ENCODE peak calls at places on chromosomes 3 and 15, in ten cellular contexts. V is GM04504; G is stimulated activated CD4-positive, alpha-beta T cell treated with anti-CD3 and anti-CD28 coated beads, Interleukin-15, amount 100 ng/mL, for 24 hours; K is naive thymus-derived CD4-positive, alpha-beta T cell; Q is kidney; F is fibroblast of lung; C is activated CD8-positive, alpha-beta memory T cell treated with anti-CD3 and anti-CD28 coated beads for 1 hour; T is stimulated activated CD8-positive, alpha-beta memory T cell treated with anti-CD3 and anti-CD28 coated beads, Interleukin-4, amount 100 ng/mL, for 24 hours; D is endothelial cell; B is NCI-H1092. W is an unnamed sample.

GRCh38 chr15:74345051-74345450 is 22.4 kb downstream of the CYP11A1 start:
- DNase-seq in K (no peak), B (no peak), V (no peak), F (no peak), Q (peak), D (no peak), G (peak), T (no peak), C (no peak), W (no peak)

GRCh38 chr3:63576826-63577225 is 75.6 kb upstream of the SNTN start:
- DNase-seq in C (no peak), K (no peak), T (no peak), B (no peak), F (no peak), V (no peak), G (no peak), Q (no peak), D (no peak), W (no peak)

GRCh38 chr15:52171807-52172206 is 19.4 kb downstream of the GNB5 start:
- DNase-seq in T (no peak), C (no peak), K (no peak), F (no peak), B (no peak), Q (no peak), G (no peak), D (no peak), V (no peak), W (no peak)

GRCh38 chr3:31086698-31087097 is 192.2 kb upstream of the GADL1 start:
- DNase-seq in V (no peak), B (no peak), Q (no peak), D (no peak), K (no peak), G (no peak), F (no peak), C (no peak), T (no peak), W (no peak)

GRCh38 chr3:54146383-54147239 is 24.3 kb downstream of the CACNA2D3 start:
- DNase-seq in K (no peak), V (no peak), Q (peak), B (peak), D (peak), C (no peak), G (peak), T (no peak), F (no peak), W (peak)

GRCh38 chr3:181915556-181915955 is 203.8 kb downstream of the SOX2 start:
- DNase-seq in Q (no peak), B (no peak), T (no peak), K (no peak), D (no peak), G (no peak), V (no peak), F (no peak), C (no peak), W (no peak)

GRCh38 chr3:50662408-50662807 is 12.3 kb upstream of the DOCK3 start:
- DNase-seq in B (no peak), V (no peak), T (no peak), Q (no peak), C (no peak), F (no peak), G (no peak), K (no peak), D (no peak), W (no peak)

GRCh38 chr3:177069514-177070329 is 127.6 kb downstream of the TBL1XR1 start:
- DNase-seq in K (no peak), F (peak), Q (no peak), V (peak), D (no peak), T (no peak), C (no peak), B (no peak), G (no peak), W (no peak)

GRCh38 chr15:59273266-59273665 is 66.6 kb downstream of the LDHAL6B start:
- DNase-seq in D (no peak), V (no peak), B (no peak), Q (no peak), T (no peak), F (no peak), G (no peak), K (no peak), C (no peak), W (no peak)

GRCh38 chr3:120791958-120792357 is 49.4 kb downstream of the GTF2E1 start:
- DNase-seq in Q (no peak), F (peak), K (no peak), D (no peak), C (no peak), T (no peak), V (no peak), G (no peak), B (no peak), W (no peak)

GRCh38 chr3:185089343-185089742 is 63.5 kb downstream of the C3orf70 start:
- DNase-seq in C (no peak), D (no peak), T (no peak), G (no peak), B (no peak), K (no peak), Q (no peak), F (no peak), V (no peak), W (no peak)

GRCh38 chr15:90000175-90000923 is 775 bp upstream of the ZNF710 start:
- DNase-seq in F (peak), G (peak), T (no peak), D (peak), V (peak), B (no peak), C (no peak), Q (peak), K (no peak), W (no peak)

GRCh38 chr15:94638183-94638582 is 406.8 kb downstream of the MCTP2 start:
- DNase-seq in C (no peak), F (no peak), D (no peak), T (no peak), G (no peak), V (no peak), Q (no peak), K (no peak), B (no peak), W (no peak)

GRCh38 chr3:197023998-197024651 is 5.5 kb downstream of the MELTF start:
- DNase-seq in C (no peak), V (no peak), T (no peak), G (no peak), Q (no peak), B (peak), F (no peak), D (no peak), K (no peak), W (no peak)

GRCh38 chr3:43291546-43291945 is 5.2 kb downstream of the SNRK start:
- DNase-seq in V (no peak), B (no peak), Q (no peak), K (no peak), T (no peak), D (no peak), C (no peak), F (no peak), G (no peak), W (no peak)

GRCh38 chr15:69853572-69853971 is 244.1 kb downstream of the TLE3 start:
- DNase-seq in V (peak), Q (no peak), F (peak), B (no peak), K (no peak), D (no peak), G (no peak), C (no peak), T (no peak), W (peak)

W was measured in anterior cingulate cortex.